ENCODE peak calls at places on chromosomes 1 and 21, in ten cellular contexts. One of them, this sample, is unnamed.

GRCh38 chr1:1777950-1778826 is at the start of gene NADK:
- ATAC-seq in aorta: peak; percentile 63
- ATAC-seq in pancreas: peak; percentile 36
- ATAC-seq in body of pancreas: peak; percentile 75
- ATAC-seq in heart left ventricle: peak; percentile 62
- ATAC-seq in A549: peak; percentile 43
- ATAC-seq in right cardiac atrium: peak; percentile 60
- ATAC-seq in naive thymus-derived CD4-positive, alpha-beta T cell: peak; percentile 62
- ATAC-seq in Panc1: peak; percentile 73
- ATAC-seq in CD8-positive, alpha-beta T cell: peak; percentile 54
- ATAC-seq in this sample: peak; percentile 73

GRCh38 chr21:38488640-38489282 is 9.5 kb downstream of the ERG start:
- ATAC-seq in right cardiac atrium: no peak
- ATAC-seq in CD8-positive, alpha-beta T cell: no peak
- ATAC-seq in naive thymus-derived CD4-positive, alpha-beta T cell: peak; percentile 29
- ATAC-seq in pancreas: no peak
- ATAC-seq in aorta: no peak
- ATAC-seq in A549: no peak
- ATAC-seq in heart left ventricle: no peak
- ATAC-seq in body of pancreas: no peak
- ATAC-seq in Panc1: no peak
- ATAC-seq in this sample: no peak

GRCh38 chr1:109620396-109620817 is 770 bp downstream of the AMPD2 start:
- ATAC-seq in naive thymus-derived CD4-positive, alpha-beta T cell: no peak
- ATAC-seq in heart left ventricle: peak; percentile 41
- ATAC-seq in body of pancreas: peak; percentile 36
- ATAC-seq in CD8-positive, alpha-beta T cell: peak; percentile 2
- ATAC-seq in aorta: peak; percentile 53
- ATAC-seq in Panc1: peak; percentile 69
- ATAC-seq in A549: peak; percentile 67
- ATAC-seq in pancreas: peak; percentile 37
- ATAC-seq in right cardiac atrium: peak; percentile 34
- ATAC-seq in this sample: peak; percentile 25

GRCh38 chr21:38475519-38475918 is 22.8 kb downstream of the ERG start:
- ATAC-seq in naive thymus-derived CD4-positive, alpha-beta T cell: no peak
- ATAC-seq in Panc1: no peak
- ATAC-seq in right cardiac atrium: no peak
- ATAC-seq in aorta: no peak
- ATAC-seq in body of pancreas: no peak
- ATAC-seq in CD8-positive, alpha-beta T cell: no peak
- ATAC-seq in pancreas: no peak
- ATAC-seq in heart left ventricle: no peak
- ATAC-seq in A549: no peak
- ATAC-seq in this sample: no peak

GRCh38 chr1:223731076-223731770 is 18.9 kb downstream of the CAPN2 start:
- ATAC-seq in heart left ventricle: peak; percentile 58
- ATAC-seq in aorta: peak; percentile 67
- ATAC-seq in pancreas: peak; percentile 7
- ATAC-seq in body of pancreas: peak; percentile 28
- ATAC-seq in CD8-positive, alpha-beta T cell: no peak
- ATAC-seq in A549: peak; percentile 20
- ATAC-seq in Panc1: no peak
- ATAC-seq in right cardiac atrium: peak; percentile 65
- ATAC-seq in naive thymus-derived CD4-positive, alpha-beta T cell: no peak
- ATAC-seq in this sample: peak; percentile 63

GRCh38 chr1:84223751-84224432 is 77.6 kb upstream of the SAMD13 start:
- ATAC-seq in A549: no peak
- ATAC-seq in CD8-positive, alpha-beta T cell: no peak
- ATAC-seq in pancreas: no peak
- ATAC-seq in heart left ventricle: no peak
- ATAC-seq in right cardiac atrium: no peak
- ATAC-seq in Panc1: peak; percentile 42
- ATAC-seq in aorta: no peak
- ATAC-seq in naive thymus-derived CD4-positive, alpha-beta T cell: no peak
- ATAC-seq in body of pancreas: no peak
- ATAC-seq in this sample: no peak

GRCh38 chr1:111559736-111560279 is 56.4 kb upstream of the ADORA3 start:
- ATAC-seq in naive thymus-derived CD4-positive, alpha-beta T cell: no peak
- ATAC-seq in right cardiac atrium: no peak
- ATAC-seq in body of pancreas: no peak
- ATAC-seq in aorta: no peak
- ATAC-seq in A549: no peak
- ATAC-seq in CD8-positive, alpha-beta T cell: no peak
- ATAC-seq in pancreas: peak; percentile 22
- ATAC-seq in heart left ventricle: no peak
- ATAC-seq in Panc1: no peak
- ATAC-seq in this sample: no peak

GRCh38 chr1:109895720-109896504 is 14.7 kb upstream of the CSF1 start:
- ATAC-seq in Panc1: peak; percentile 59
- ATAC-seq in aorta: peak; percentile 70
- ATAC-seq in right cardiac atrium: peak; percentile 67
- ATAC-seq in pancreas: peak; percentile 64
- ATAC-seq in naive thymus-derived CD4-positive, alpha-beta T cell: peak; percentile 82
- ATAC-seq in heart left ventricle: peak; percentile 70
- ATAC-seq in A549: peak; percentile 62
- ATAC-seq in CD8-positive, alpha-beta T cell: no peak
- ATAC-seq in body of pancreas: peak; percentile 55
- ATAC-seq in this sample: peak; percentile 72

GRCh38 chr1:40267767-40268187 is 9.7 kb downstream of the ZMPSTE24 start:
- ATAC-seq in right cardiac atrium: peak; percentile 92
- ATAC-seq in pancreas: peak; percentile 98
- ATAC-seq in heart left ventricle: peak; percentile 93
- ATAC-seq in Panc1: no peak
- ATAC-seq in naive thymus-derived CD4-positive, alpha-beta T cell: no peak
- ATAC-seq in aorta: peak; percentile 93
- ATAC-seq in A549: no peak
- ATAC-seq in CD8-positive, alpha-beta T cell: no peak
- ATAC-seq in body of pancreas: peak; percentile 98
- ATAC-seq in this sample: peak; percentile 83

GRCh38 chr1:3742439-3743298 is 9.6 kb upstream of the CCDC27 start:
- ATAC-seq in pancreas: no peak
- ATAC-seq in A549: no peak
- ATAC-seq in CD8-positive, alpha-beta T cell: no peak
- ATAC-seq in aorta: no peak
- ATAC-seq in right cardiac atrium: no peak
- ATAC-seq in naive thymus-derived CD4-positive, alpha-beta T cell: no peak
- ATAC-seq in heart left ventricle: no peak
- ATAC-seq in body of pancreas: no peak
- ATAC-seq in Panc1: no peak
- ATAC-seq in this sample: no peak

GRCh38 chr1:54012008-54012325 is 6.0 kb downstream of the LDLRAD1 start:
- ATAC-seq in naive thymus-derived CD4-positive, alpha-beta T cell: no peak
- ATAC-seq in heart left ventricle: no peak
- ATAC-seq in CD8-positive, alpha-beta T cell: no peak
- ATAC-seq in body of pancreas: no peak
- ATAC-seq in Panc1: no peak
- ATAC-seq in pancreas: no peak
- ATAC-seq in aorta: no peak
- ATAC-seq in A549: no peak
- ATAC-seq in right cardiac atrium: no peak
- ATAC-seq in this sample: no peak

GRCh38 chr1:54014009-54014629 is 3.9 kb downstream of the LDLRAD1 start:
- ATAC-seq in aorta: no peak
- ATAC-seq in body of pancreas: no peak
- ATAC-seq in heart left ventricle: no peak
- ATAC-seq in A549: no peak
- ATAC-seq in Panc1: no peak
- ATAC-seq in pancreas: no peak
- ATAC-seq in CD8-positive, alpha-beta T cell: no peak
- ATAC-seq in naive thymus-derived CD4-positive, alpha-beta T cell: no peak
- ATAC-seq in right cardiac atrium: no peak
- ATAC-seq in this sample: no peak

GRCh38 chr1:54012862-54013261 is 5.1 kb downstream of the LDLRAD1 start:
- ATAC-seq in naive thymus-derived CD4-positive, alpha-beta T cell: no peak
- ATAC-seq in aorta: no peak
- ATAC-seq in A549: no peak
- ATAC-seq in pancreas: no peak
- ATAC-seq in right cardiac atrium: no peak
- ATAC-seq in heart left ventricle: no peak
- ATAC-seq in body of pancreas: no peak
- ATAC-seq in Panc1: no peak
- ATAC-seq in CD8-positive, alpha-beta T cell: no peak
- ATAC-seq in this sample: no peak

GRCh38 chr1:54011316-54012007 is 6.5 kb downstream of the LDLRAD1 start:
- ATAC-seq in body of pancreas: no peak
- ATAC-seq in right cardiac atrium: no peak
- ATAC-seq in aorta: no peak
- ATAC-seq in A549: no peak
- ATAC-seq in naive thymus-derived CD4-positive, alpha-beta T cell: no peak
- ATAC-seq in pancreas: no peak
- ATAC-seq in Panc1: no peak
- ATAC-seq in heart left ventricle: no peak
- ATAC-seq in CD8-positive, alpha-beta T cell: no peak
- ATAC-seq in this sample: no peak

GRCh38 chr1:54013393-54014008 is 4.5 kb downstream of the LDLRAD1 start:
- ATAC-seq in aorta: no peak
- ATAC-seq in naive thymus-derived CD4-positive, alpha-beta T cell: no peak
- ATAC-seq in heart left ventricle: no peak
- ATAC-seq in CD8-positive, alpha-beta T cell: no peak
- ATAC-seq in A549: no peak
- ATAC-seq in body of pancreas: no peak
- ATAC-seq in right cardiac atrium: no peak
- ATAC-seq in pancreas: no peak
- ATAC-seq in Panc1: no peak
- ATAC-seq in this sample: no peak
- H3K4me1 ChIP-seq in aorta: no peaks in the 10 kb centered on the region
- H3K4me1 ChIP-seq in naive thymus-derived CD4-positive, alpha-beta T cell: no peaks in the 10 kb centered on the region
- H3K4me1 ChIP-seq in heart left ventricle: no peaks in the 10 kb centered on the region
- H3K4me1 ChIP-seq in CD8-positive, alpha-beta T cell: no peaks in the 10 kb centered on the region
- H3K4me1 ChIP-seq in A549: peaks cover 12% of the 10 kb centered on the region
- H3K4me1 ChIP-seq in body of pancreas: peaks cover 10% of the 10 kb centered on the region
- H3K4me1 ChIP-seq in right cardiac atrium: no peaks in the 10 kb centered on the region
- H3K4me1 ChIP-seq in pancreas: no peaks in the 10 kb centered on the region
- H3K4me1 ChIP-seq in Panc1: peaks cover 7% of the 10 kb centered on the region
- H3K4me1 ChIP-seq in this sample: no peaks in the 10 kb centered on the region

GRCh38 chr1:91792393-91793032 is 93.4 kb downstream of the TGFBR3 start:
- ATAC-seq in right cardiac atrium: no peak
- ATAC-seq in naive thymus-derived CD4-positive, alpha-beta T cell: no peak
- ATAC-seq in aorta: no peak
- ATAC-seq in heart left ventricle: no peak
- ATAC-seq in A549: no peak
- ATAC-seq in CD8-positive, alpha-beta T cell: no peak
- ATAC-seq in body of pancreas: peak; percentile 22
- ATAC-seq in Panc1: no peak
- ATAC-seq in pancreas: no peak
- ATAC-seq in this sample: no peak

GRCh38 chr1:91791103-91791502 is 94.8 kb downstream of the TGFBR3 start:
- ATAC-seq in body of pancreas: peak; percentile 43
- ATAC-seq in CD8-positive, alpha-beta T cell: peak; percentile 34
- ATAC-seq in right cardiac atrium: no peak
- ATAC-seq in A549: no peak
- ATAC-seq in Panc1: peak; percentile 44
- ATAC-seq in naive thymus-derived CD4-positive, alpha-beta T cell: peak; percentile 32
- ATAC-seq in pancreas: peak; percentile 45
- ATAC-seq in aorta: no peak
- ATAC-seq in heart left ventricle: no peak
- ATAC-seq in this sample: no peak

GRCh38 chr1:91793877-91794276 is 92.1 kb downstream of the TGFBR3 start:
- ATAC-seq in body of pancreas: no peak
- ATAC-seq in Panc1: no peak
- ATAC-seq in A549: no peak
- ATAC-seq in right cardiac atrium: no peak
- ATAC-seq in heart left ventricle: no peak
- ATAC-seq in naive thymus-derived CD4-positive, alpha-beta T cell: no peak
- ATAC-seq in pancreas: no peak
- ATAC-seq in aorta: no peak
- ATAC-seq in CD8-positive, alpha-beta T cell: no peak
- ATAC-seq in this sample: no peak

GRCh38 chr1:91791691-91792392 is 94.1 kb downstream of the TGFBR3 start:
- ATAC-seq in Panc1: no peak
- ATAC-seq in aorta: no peak
- ATAC-seq in CD8-positive, alpha-beta T cell: peak; percentile 58
- ATAC-seq in body of pancreas: no peak
- ATAC-seq in A549: no peak
- ATAC-seq in pancreas: no peak
- ATAC-seq in heart left ventricle: no peak
- ATAC-seq in right cardiac atrium: no peak
- ATAC-seq in naive thymus-derived CD4-positive, alpha-beta T cell: peak; percentile 57
- ATAC-seq in this sample: no peak

DNA sequence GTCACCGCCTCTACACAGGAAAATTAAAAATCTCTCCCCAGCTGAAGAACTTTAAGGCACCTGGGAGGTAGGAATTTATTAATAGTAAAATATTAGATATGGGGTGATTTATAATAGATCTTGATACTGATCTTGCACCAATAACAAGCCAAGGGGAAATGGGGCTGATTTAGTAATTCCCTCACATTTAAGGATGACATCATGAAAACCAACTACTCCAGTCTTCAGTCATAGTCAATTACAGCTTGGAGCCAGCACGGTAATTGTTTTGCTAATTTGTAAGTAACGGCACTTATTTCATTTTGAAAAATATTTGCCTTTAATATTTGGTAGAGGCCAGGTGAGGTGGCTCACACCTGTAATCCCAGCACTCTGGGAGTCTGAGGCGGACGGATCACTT is 92.8 kb downstream of the TGFBR3 start:
- ATAC-seq in pancreas: no peak
- ATAC-seq in aorta: no peak
- ATAC-seq in CD8-positive, alpha-beta T cell: no peak
- ATAC-seq in body of pancreas: no peak
- ATAC-seq in naive thymus-derived CD4-positive, alpha-beta T cell: no peak
- ATAC-seq in heart left ventricle: no peak
- ATAC-seq in A549: no peak
- ATAC-seq in Panc1: no peak
- ATAC-seq in right cardiac atrium: no peak
- ATAC-seq in this sample: no peak
- H3K4me1 ChIP-seq in pancreas: peaks cover 7% of the 10 kb centered on the region
- H3K4me1 ChIP-seq in aorta: no peaks in the 10 kb centered on the region
- H3K4me1 ChIP-seq in CD8-positive, alpha-beta T cell: peaks cover 27% of the 10 kb centered on the region
- H3K4me1 ChIP-seq in body of pancreas: peaks cover 30% of the 10 kb centered on the region
- H3K4me1 ChIP-seq in naive thymus-derived CD4-positive, alpha-beta T cell: peaks cover 18% of the 10 kb centered on the region
- H3K4me1 ChIP-seq in heart left ventricle: peaks cover 60% of the 10 kb centered on the region
- H3K4me1 ChIP-seq in A549: peaks cover 6% of the 10 kb centered on the region
- H3K4me1 ChIP-seq in Panc1: peaks cover 13% of the 10 kb centered on the region
- H3K4me1 ChIP-seq in right cardiac atrium: peaks cover 9% of the 10 kb centered on the region
- H3K4me1 ChIP-seq in this sample: peaks cover 24% of the 10 kb centered on the region

GRCh38 chr1:44803312-44804095 is 3.3 kb downstream of the PLK3 start:
- ATAC-seq in aorta: no peak
- ATAC-seq in body of pancreas: no peak
- ATAC-seq in heart left ventricle: no peak
- ATAC-seq in Panc1: no peak
- ATAC-seq in A549: no peak
- ATAC-seq in pancreas: no peak
- ATAC-seq in right cardiac atrium: no peak
- ATAC-seq in CD8-positive, alpha-beta T cell: no peak
- ATAC-seq in naive thymus-derived CD4-positive, alpha-beta T cell: no peak
- ATAC-seq in this sample: no peak
- H3K4me1 ChIP-seq in aorta: no peaks in the 10 kb centered on the region
- H3K4me1 ChIP-seq in body of pancreas: peaks cover 70% of the 10 kb centered on the region
- H3K4me1 ChIP-seq in heart left ventricle: peaks cover 75% of the 10 kb centered on the region
- H3K4me1 ChIP-seq in Panc1: peaks cover 39% of the 10 kb centered on the region
- H3K4me1 ChIP-seq in A549: peaks cover 64% of the 10 kb centered on the region
- H3K4me1 ChIP-seq in pancreas: peaks cover 27% of the 10 kb centered on the region
- H3K4me1 ChIP-seq in right cardiac atrium: peaks cover 29% of the 10 kb centered on the region
- H3K4me1 ChIP-seq in CD8-positive, alpha-beta T cell: peaks cover 50% of the 10 kb centered on the region
- H3K4me1 ChIP-seq in naive thymus-derived CD4-positive, alpha-beta T cell: peaks cover 37% of the 10 kb centered on the region
- H3K4me1 ChIP-seq in this sample: peaks cover 78% of the 10 kb centered on the region

DNA sequence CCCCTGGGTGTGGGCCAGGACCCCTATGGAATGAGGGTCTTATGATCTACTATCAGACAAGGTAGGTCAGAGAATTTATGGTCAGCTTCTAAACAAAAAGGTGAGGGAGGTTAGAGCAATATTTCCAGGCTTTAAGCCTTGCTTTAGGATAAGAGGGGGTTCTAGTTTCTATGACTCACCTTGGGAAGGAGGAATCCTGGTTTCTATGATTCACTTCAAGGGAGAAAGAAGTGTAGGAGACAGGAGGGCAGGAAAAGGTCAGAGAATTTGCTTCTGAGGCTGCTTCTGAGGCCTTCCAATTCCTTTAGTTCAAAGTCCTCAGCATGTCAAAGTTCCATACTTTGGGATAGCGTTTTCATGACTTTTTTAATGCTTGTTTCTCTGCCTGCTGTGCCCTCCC is 35.2 kb downstream of the RGL1 start:
- ATAC-seq in Panc1: no peak
- ATAC-seq in naive thymus-derived CD4-positive, alpha-beta T cell: no peak
- ATAC-seq in pancreas: no peak
- ATAC-seq in body of pancreas: no peak
- ATAC-seq in A549: peak; percentile 49
- ATAC-seq in aorta: no peak
- ATAC-seq in right cardiac atrium: no peak
- ATAC-seq in CD8-positive, alpha-beta T cell: no peak
- ATAC-seq in heart left ventricle: no peak
- ATAC-seq in this sample: no peak
- H3K4me1 ChIP-seq in Panc1: no peaks in the 10 kb centered on the region
- H3K4me1 ChIP-seq in naive thymus-derived CD4-positive, alpha-beta T cell: peaks cover 3% of the 10 kb centered on the region
- H3K4me1 ChIP-seq in pancreas: no peaks in the 10 kb centered on the region
- H3K4me1 ChIP-seq in body of pancreas: peaks cover 16% of the 10 kb centered on the region
- H3K4me1 ChIP-seq in A549: peaks cover 27% of the 10 kb centered on the region
- H3K4me1 ChIP-seq in aorta: no peaks in the 10 kb centered on the region
- H3K4me1 ChIP-seq in right cardiac atrium: peaks cover 9% of the 10 kb centered on the region
- H3K4me1 ChIP-seq in CD8-positive, alpha-beta T cell: peaks cover 12% of the 10 kb centered on the region
- H3K4me1 ChIP-seq in heart left ventricle: peaks cover 77% of the 10 kb centered on the region
- H3K4me1 ChIP-seq in this sample: peaks cover 66% of the 10 kb centered on the region